ENCODE peak calls at places on chromosomes 5 and 9, in five cellular contexts. A is GM04503, R is fibroblast of lung, W is cardiac fibroblast, Q is DMS 273 treated with DMSO at 0.1 percent for 48 hours. Y is an unnamed sample.

GRCh38 chr9:126671381-126671831 is 57.7 kb downstream of the LMX1B start:
- DNase-seq in R (no peak), A (no peak), W (no peak), Q (no peak), Y (no peak)

GRCh38 chr5:154727361-154727760 is 27.8 kb upstream of the LARP1 start:
- DNase-seq in W (no peak), Q (no peak), R (no peak), A (no peak), Y (no peak)

GRCh38 chr5:77847814-77848290 is 71.7 kb upstream of the TBCA start:
- DNase-seq in Q (no peak), W (no peak), A (no peak), R (no peak), Y (no peak)

GRCh38 chr5:151740336-151740942 is 18.0 kb downstream of the ATOX1 start:
- DNase-seq in Q (peak; percentile 5), A (peak; percentile 87), R (peak; percentile 94), W (peak; percentile 94), Y (peak; percentile 78)

GRCh38 chr5:76622076-76622475 is 1.1 kb downstream of the F2RL2 start:
- DNase-seq in Q (no peak), R (no peak), W (no peak), A (no peak), Y (no peak)

GRCh38 chr5:96651948-96652753 is 10.0 kb upstream of the CAST start:
- DNase-seq in R (no peak), W (no peak), A (no peak), Q (no peak), Y (no peak)

GRCh38 chr5:62727184-62727583 is 148.6 kb downstream of the LRRC70 start:
- DNase-seq in A (no peak), W (no peak), R (no peak), Q (no peak), Y (no peak)

GRCh38 chr9:96853711-96854072 is 622 bp downstream of the ZNF782 start:
- DNase-seq in R (no peak), Q (no peak), A (no peak), W (peak; percentile 4), Y (no peak)

GRCh38 chr9:21443849-21444625 is 3.8 kb downstream of the IFNA1 start:
- DNase-seq in A (no peak), Q (no peak), W (no peak), R (no peak), Y (no peak)

GRCh38 chr5:150781706-150782614 is 3.4 kb downstream of the SMIM3 start:
- DNase-seq in Q (no peak), A (peak; percentile 98), W (peak; percentile 95), R (peak; percentile 98), Y (peak; percentile 94)

GRCh38 chr9:126496781-126497667 is 116.7 kb upstream of the LMX1B start:
- DNase-seq in W (no peak), Q (no peak), A (no peak), R (no peak), Y (no peak)

Y was measured in HFF-Myc.